ENCODE peak calls at places on chromosomes 7 and 10, in ten cellular contexts. X is tibial nerve, W is colonic mucosa, U is fibroblast of lung, E is left ventricle myocardium inferior, B is Panc1, Q is body of pancreas, R is H1, I is GM23338, P is tibial artery. C is an unnamed sample. For H3K4me1, the result is how much of the 10 kb centered on the place peaks cover.

GRCh38 chr7:128167316-128167691 is 73.8 kb upstream of the LEP start:
- DNase-seq in X (no peak), W (no peak), U (peak), E (no peak), B (no peak), Q (peak), R (no peak), I (peak), P (no peak), C (no peak)

GRCh38 chr7:91692800-91693199 is 187.7 kb downstream of the MTERF1 start:
- DNase-seq in X (no peak), W (no peak), U (peak), E (no peak), B (no peak), Q (no peak), R (no peak), I (no peak), P (no peak), C (no peak)

GRCh38 chr10:117442944-117443676 is 67.9 kb upstream of the PDZD8 start:
- DNase-seq in X (peak), W (peak), U (peak), E (peak), B (no peak), Q (peak), R (peak), I (peak), P (peak), C (peak)

GRCh38 chr7:136640977-136641376 is 227.5 kb upstream of the CHRM2 start:
- DNase-seq in X (no peak), W (no peak), U (no peak), E (no peak), B (no peak), Q (no peak), R (no peak), I (no peak), P (no peak), C (no peak)

GRCh38 chr10:10830316-10831061 is 187.2 kb upstream of the CELF2 start:
- DNase-seq in X (no peak), W (no peak), U (peak), E (no peak), B (no peak), Q (no peak), R (no peak), I (no peak), P (no peak), C (no peak)

GRCh38 chr7:47091141-47091540 is 490.8 kb downstream of the TNS3 start:
- DNase-seq in X (no peak), W (no peak), U (peak), E (no peak), B (no peak), Q (no peak), R (no peak), I (no peak), P (no peak), C (no peak)

GRCh38 chr7:69911337-69911736 is 313.1 kb downstream of the AUTS2 start:
- DNase-seq in X (no peak), W (no peak), U (no peak), E (no peak), B (no peak), Q (no peak), R (no peak), I (no peak), P (no peak), C (no peak)

GRCh38 chr10:11678074-11678793 is 63.9 kb upstream of the ECHDC3 start:
- DNase-seq in X (no peak), W (no peak), U (peak), E (no peak), B (no peak), Q (no peak), R (no peak), I (no peak), P (no peak), C (no peak)

GRCh38 chr7:42876182-42877068 is 35.4 kb downstream of the C7orf25 start:
- DNase-seq in X (peak), W (peak), U (peak), E (no peak), B (peak), Q (peak), R (no peak), I (peak), P (no peak), C (no peak)

GRCh38 chr7:41887446-41887845 is 184.6 kb upstream of the INHBA start:
- DNase-seq in X (no peak), W (no peak), U (no peak), E (no peak), B (no peak), Q (no peak), R (no peak), I (no peak), P (no peak), C (no peak)

GRCh38 chr7:2956076-2956475 is 87.6 kb downstream of the CARD11 start:
- DNase-seq in X (no peak), W (no peak), U (no peak), E (no peak), B (no peak), Q (no peak), R (no peak), I (no peak), P (no peak), C (no peak)

GRCh38 chr7:23027261-23027660 is 13.3 kb upstream of the HYCC1 start:
- DNase-seq in X (no peak), W (no peak), U (no peak), E (no peak), B (no peak), Q (no peak), R (no peak), I (no peak), P (no peak), C (no peak)

GRCh38 chr10:106571216-106571954 is 593.1 kb downstream of the SORCS1 start:
- DNase-seq in X (no peak), W (no peak), U (peak), E (no peak), B (peak), Q (no peak), R (no peak), I (peak), P (no peak), C (no peak)
- TF ChIP-seq CTCF in X (peak), W (no peak), U (peak), E (peak), B (peak), Q (peak), R (peak), I (peak), P (no peak), C (no peak)

GRCh38 chr7:139094030-139094429 is 15.5 kb downstream of the ZC3HAV1 start:
- DNase-seq in X (no peak), W (no peak), U (no peak), E (no peak), B (no peak), Q (no peak), R (no peak), I (no peak), P (no peak), C (no peak)
- H3K4me3 ChIP-seq in X (peak), W (no peak), U (no peak), E (no peak), B (no peak), Q (no peak), R (no peak), I (peak), P (no peak), C (no peak)

DNA sequence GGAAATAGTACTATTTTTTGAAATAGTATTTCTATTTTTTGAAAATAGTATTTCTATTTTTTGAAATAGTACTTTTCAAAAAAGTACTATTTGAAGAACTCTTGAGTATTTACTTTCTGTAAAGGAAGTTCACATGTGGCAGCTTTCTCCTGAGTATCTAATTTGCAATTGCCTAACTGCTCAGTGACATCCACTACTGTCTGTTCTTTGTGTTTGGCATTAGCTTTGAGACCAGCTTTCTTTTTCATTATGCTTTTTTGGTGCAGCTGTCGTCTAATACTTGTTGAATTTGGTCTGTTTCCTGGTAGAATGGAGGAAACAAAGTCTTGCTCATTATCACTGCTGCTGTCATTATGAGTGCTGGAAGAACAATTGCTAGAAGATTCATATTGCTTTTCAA is 99.1 kb downstream of the BMPR1A start:
- DNase-seq in X (no peak), W (no peak), U (no peak), E (no peak), B (no peak), Q (no peak), R (no peak), I (no peak), P (no peak), C (no peak)
- H3K4me1 ChIP-seq in X (under half), W (under half), U (under half), E (under half), B (under half), Q (under half), R (under half), I (half or more), P (under half), C (under half)

GRCh38 chr7:37833818-37834146 is 14.6 kb upstream of the NME8 start:
- DNase-seq in X (no peak), W (no peak), U (no peak), E (no peak), B (no peak), Q (no peak), R (no peak), I (no peak), P (no peak), C (no peak)
- TF ChIP-seq CTCF in X (no peak), W (no peak), U (no peak), E (no peak), B (peak), Q (no peak), R (no peak), I (no peak), P (no peak), C (no peak)

DNA sequence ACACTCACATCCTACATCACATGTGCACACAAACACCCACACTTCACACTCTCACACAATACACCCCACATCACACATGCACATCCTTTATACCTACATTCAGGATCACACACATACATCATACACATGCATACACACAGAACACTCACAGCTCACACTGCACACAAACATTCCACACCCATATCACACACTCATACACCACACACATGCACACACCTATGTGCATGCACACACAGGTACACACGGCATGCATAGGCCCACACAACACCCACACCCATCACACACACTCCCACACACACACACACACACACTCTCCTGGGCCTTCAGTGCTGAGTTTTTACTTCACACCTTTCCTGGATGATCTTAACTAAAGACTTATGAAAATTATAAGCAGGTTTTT is 220.5 kb downstream of the DNAJB6 start:
- DNase-seq in X (no peak), W (no peak), U (no peak), E (no peak), B (no peak), Q (no peak), R (no peak), I (no peak), P (peak), C (no peak)
- H3K4me3 ChIP-seq in X (no peak), W (no peak), U (no peak), E (no peak), B (no peak), Q (no peak), R (no peak), I (no peak), P (no peak), C (no peak)

GRCh38 chr7:28174901-28175661 is 5.5 kb downstream of the JAZF1 start:
- DNase-seq in X (no peak), W (no peak), U (no peak), E (no peak), B (no peak), Q (no peak), R (no peak), I (no peak), P (no peak), C (no peak)
- H3K4me1 ChIP-seq in X (under half), W (under half), U (under half), E (half or more), B (under half), Q (under half), R (under half), I (half or more), P (under half), C (under half)

DNA sequence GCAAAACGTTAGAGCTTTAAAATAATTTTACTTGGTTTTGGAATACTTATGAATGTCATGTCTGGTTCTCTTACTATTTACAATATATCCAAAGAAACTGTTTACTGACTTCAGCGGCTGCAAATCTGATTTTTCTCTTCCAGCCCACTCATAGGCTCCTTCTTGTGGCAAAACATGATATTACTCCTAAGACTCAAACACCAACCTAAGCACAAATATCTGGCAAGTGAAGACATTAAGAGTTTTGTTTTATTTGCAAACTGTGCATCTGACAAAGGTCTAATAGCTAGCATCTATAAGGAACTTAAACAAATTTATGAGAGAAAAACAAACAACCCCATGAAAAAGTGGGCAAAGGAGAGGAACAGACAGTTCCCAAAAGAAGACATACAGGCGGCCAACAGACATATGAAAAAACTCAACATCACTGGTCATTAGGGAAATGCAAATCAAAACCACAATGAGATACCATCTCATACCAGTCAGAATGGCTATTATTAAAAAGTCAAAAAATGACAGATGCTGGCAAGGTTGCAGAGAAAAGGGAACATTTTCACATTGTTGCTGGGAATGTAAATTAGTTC is 20.3 kb upstream of the GJC3 start:
- DNase-seq in X (no peak), W (no peak), U (peak), E (no peak), B (no peak), Q (no peak), R (no peak), I (peak), P (no peak), C (no peak)
- TF ChIP-seq CTCF in X (peak), W (no peak), U (peak), E (peak), B (peak), Q (peak), R (peak), I (peak), P (no peak), C (peak)

GRCh38 chr10:101778781-101779543 is 3.0 kb upstream of the FGF8 start:
- DNase-seq in X (no peak), W (peak), U (peak), E (no peak), B (no peak), Q (peak), R (no peak), I (peak), P (no peak), C (no peak)
- H3K4me3 ChIP-seq in X (peak), W (peak), U (no peak), E (peak), B (no peak), Q (no peak), R (peak), I (peak), P (peak), C (peak)

GRCh38 chr7:84073476-84073875 is 121.1 kb downstream of the SEMA3A start:
- DNase-seq in X (no peak), W (no peak), U (peak), E (no peak), B (no peak), Q (no peak), R (no peak), I (no peak), P (no peak), C (no peak)
- H3K4me1 ChIP-seq in X (under half), W (under half), U (under half), E (under half), B (under half), Q (under half), R (under half), I (under half), P (under half), C (under half)

GRCh38 chr10:33484787-33485186 is 150.3 kb upstream of the NRP1 start:
- DNase-seq in X (no peak), W (no peak), U (no peak), E (no peak), B (no peak), Q (no peak), R (no peak), I (peak), P (peak), C (no peak)
- TF ChIP-seq CTCF in X (no peak), W (no peak), U (no peak), E (no peak), B (no peak), Q (no peak), R (no peak), I (no peak), P (no peak), C (no peak)

C was measured in psoas muscle.